ENCODE peak calls at places on chromosomes 3 and 15, in seven cellular contexts. L, W, R, B, N, Y and G are unnamed samples.

GRCh38 chr15:41666353-41666920 is 6.2 kb downstream of the MGA start:
- DNase-seq in W (no peak), L (no peak), N (no peak), R (no peak), Y (no peak), B (no peak), G (no peak)

GRCh38 chr15:91152896-91153581 is 53.0 kb downstream of the SV2B start:
- DNase-seq in B (no peak), N (no peak), L (no peak), Y (no peak), R (no peak), W (no peak), G (no peak)

GRCh38 chr3:74137790-74138189 is 476.7 kb downstream of the CNTN3 start:
- DNase-seq in Y (no peak), W (no peak), B (no peak), L (no peak), R (no peak), N (no peak), G (no peak)

GRCh38 chr15:71237456-71238188 is 122.4 kb downstream of the THSD4 start:
- DNase-seq in L (no peak), N (no peak), Y (no peak), R (peak), W (peak), B (no peak), G (no peak)

GRCh38 chr3:76134166-76134565 is 348.8 kb upstream of the ZNF717 start:
- DNase-seq in Y (no peak), L (no peak), R (no peak), N (no peak), W (no peak), B (no peak), G (no peak)

GRCh38 chr15:76756371-76756770 is 148.8 kb downstream of the SCAPER start:
- DNase-seq in W (no peak), N (no peak), R (no peak), B (no peak), Y (no peak), L (no peak), G (no peak)

GRCh38 chr3:188152660-188153497 is 1.1 kb upstream of the LPP start:
- DNase-seq in B (no peak), W (no peak), Y (peak), L (no peak), N (peak), R (no peak), G (peak)

GRCh38 chr3:123884258-123884831 is at the start of gene MYLK:
- DNase-seq in N (peak), L (peak), R (peak), B (no peak), Y (peak), W (peak), G (peak)

GRCh38 chr3:160755776-160756304 is at the start of gene PPM1L:
- DNase-seq in R (no peak), L (peak), B (no peak), N (no peak), Y (peak), W (peak), G (peak)

GRCh38 chr15:58425185-58425584 is 6.6 kb upstream of the LIPC start:
- DNase-seq in W (no peak), R (no peak), Y (no peak), B (no peak), L (no peak), N (no peak), G (no peak)
- TF ChIP-seq JUND in W (no peak), R (no peak), Y (no peak), B (no peak), L (no peak), N (no peak), G (no peak)

DNA sequence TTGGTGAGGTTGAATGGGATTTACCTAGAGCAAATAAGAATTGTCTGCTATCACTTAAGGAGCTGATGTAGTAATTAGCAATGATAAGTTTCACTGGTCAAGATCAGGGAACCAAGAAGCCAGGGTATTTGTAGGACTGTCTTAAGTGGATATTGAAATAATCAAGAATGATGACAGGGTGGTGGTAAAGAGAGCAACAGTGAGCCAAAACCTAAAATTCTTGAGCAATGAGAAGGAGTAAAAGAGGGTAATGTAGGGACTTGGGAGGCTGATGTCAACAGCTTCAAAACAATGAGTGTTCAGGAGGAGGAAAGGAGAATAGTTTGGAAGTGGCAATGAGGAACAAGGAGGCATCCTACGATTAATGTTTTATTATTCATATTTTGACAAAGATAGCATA is 31.5 kb upstream of the SLC2A2 start:
- DNase-seq in R (no peak), Y (no peak), B (no peak), L (no peak), W (no peak), N (no peak), G (no peak)
- TF ChIP-seq JUND in R (no peak), Y (peak), B (no peak), L (no peak), W (no peak), N (no peak), G (no peak)

GRCh38 chr15:88894819-88895767 is at the start of gene HAPLN3:
- DNase-seq in Y (peak), W (no peak), N (peak), L (no peak), B (no peak), R (no peak), G (no peak)
- TF ChIP-seq JUND in Y (no peak), W (no peak), N (no peak), L (no peak), B (no peak), R (no peak), G (no peak)

GRCh38 chr3:45673273-45673672 is 15.9 kb upstream of the SACM1L start:
- DNase-seq in N (no peak), W (no peak), Y (no peak), L (no peak), B (no peak), R (no peak), G (no peak)
- TF ChIP-seq JUND in N (no peak), W (no peak), Y (no peak), L (no peak), B (no peak), R (no peak), G (no peak)

DNA sequence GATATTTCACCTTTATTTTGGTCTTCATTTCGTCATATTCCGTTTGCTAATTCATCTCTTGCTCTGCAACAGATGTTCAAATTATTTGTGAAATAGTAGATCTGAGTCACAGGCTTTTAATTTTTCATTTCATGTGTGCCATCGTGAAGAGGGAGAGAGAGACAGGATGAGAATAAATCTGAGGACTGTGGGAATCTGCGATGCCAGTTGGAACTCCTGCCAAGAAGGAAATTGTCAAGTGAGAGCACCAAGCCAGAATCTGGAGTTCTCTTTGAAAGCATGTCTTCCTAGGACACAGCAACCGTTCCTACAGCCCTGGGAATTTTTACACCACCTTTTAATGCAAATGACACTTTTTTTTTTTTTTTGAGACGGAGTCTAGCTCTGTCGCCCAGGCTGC is 48.8 kb downstream of the NSMCE3 start:
- DNase-seq in L (no peak), Y (no peak), R (no peak), N (no peak), W (no peak), B (no peak), G (no peak)
- TF ChIP-seq JUND in L (no peak), Y (no peak), R (no peak), N (no peak), W (no peak), B (no peak), G (no peak)

GRCh38 chr3:140857993-140858392 is 83.6 kb upstream of the SLC25A36 start:
- DNase-seq in R (no peak), B (no peak), L (no peak), Y (no peak), N (no peak), W (no peak), G (no peak)

GRCh38 chr3:140859592-140860336 is 81.9 kb upstream of the SLC25A36 start:
- DNase-seq in B (no peak), R (no peak), L (no peak), Y (no peak), N (no peak), W (no peak), G (no peak)

DNA sequence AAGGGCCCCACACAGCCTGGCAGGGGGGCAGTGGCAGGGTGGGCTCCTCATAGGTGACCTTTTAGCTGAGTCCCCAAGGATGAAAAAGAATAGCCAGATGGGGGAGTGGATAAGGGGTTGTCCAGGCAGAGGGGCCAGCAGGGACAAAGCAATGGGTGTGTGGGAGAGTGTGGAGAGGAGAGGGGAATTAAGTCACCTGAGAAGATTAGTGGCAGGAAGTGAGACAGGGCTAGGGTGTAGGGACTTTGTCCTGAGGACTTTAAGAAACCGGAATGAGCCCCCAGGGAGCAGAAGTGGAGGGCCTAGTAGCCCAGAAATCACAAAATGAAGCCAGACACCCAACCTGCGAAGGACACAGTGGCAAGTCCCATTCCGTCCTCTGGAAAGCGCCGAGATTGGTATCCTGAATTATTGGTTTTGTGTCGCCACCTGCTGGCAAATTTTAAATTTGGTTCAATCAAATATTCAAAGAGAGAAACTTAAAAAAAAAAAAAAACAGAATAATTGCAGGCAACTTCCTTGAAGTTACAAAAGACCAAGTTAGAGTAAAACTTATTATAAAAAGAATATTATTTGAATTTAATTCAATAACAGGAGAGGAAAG is 78.1 kb upstream of the SLC25A36 start:
- DNase-seq in B (peak), R (peak), Y (peak), N (peak), W (peak), L (peak), G (peak)
- TF ChIP-seq JUND in B (no peak), R (no peak), Y (no peak), N (no peak), W (no peak), L (no peak), G (no peak)

DNA sequence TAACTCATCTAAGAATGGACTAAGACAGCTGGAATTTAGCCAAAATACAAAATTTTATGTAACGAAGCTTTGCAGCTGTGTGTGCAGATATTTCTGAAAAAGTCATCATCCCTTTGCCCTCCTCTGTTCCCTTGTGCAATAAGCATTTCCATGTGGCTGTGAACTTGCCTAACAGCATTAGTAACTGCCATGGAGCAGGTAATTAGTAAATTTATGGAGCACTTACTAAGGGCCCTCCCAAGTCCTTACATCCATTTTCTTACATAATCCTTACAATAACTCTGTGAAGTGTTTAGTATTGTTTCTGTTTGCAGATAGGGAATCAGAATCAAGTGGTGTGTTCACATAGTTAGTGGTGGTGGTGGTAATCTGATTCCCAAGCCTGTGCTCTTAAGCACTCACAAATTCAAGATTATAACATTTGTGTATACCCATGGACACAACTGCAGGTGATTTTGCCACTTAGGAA is 114.5 kb downstream of the RARB start:
- DNase-seq in N (no peak), Y (no peak), R (no peak), B (no peak), L (no peak), W (no peak), G (no peak)
- TF ChIP-seq JUND in N (no peak), Y (no peak), R (no peak), B (no peak), L (no peak), W (no peak), G (no peak)